ENCODE peak calls at places on chromosomes 3 and 15, in four cellular contexts. X is GM12878, A is HCT116, J is HepG2. T is an unnamed sample.

GRCh38 chr3:160392798-160393197 is 6.2 kb downstream of the IFT80 start:
- DNase-seq in X (no peak), A (no peak), J (no peak), T (no peak)

GRCh38 chr3:72185549-72186484 is 400.9 kb upstream of the PROK2 start:
- DNase-seq in X (no peak), A (no peak), J (peak; percentile 7), T (peak; percentile 78)

GRCh38 chr3:160346511-160346910 is 52.5 kb downstream of the IFT80 start:
- DNase-seq in X (no peak), A (no peak), J (no peak), T (no peak)

GRCh38 chr3:139634236-139634635 is 43.5 kb downstream of the NMNAT3 start:
- DNase-seq in X (no peak), A (no peak), J (no peak), T (no peak)

GRCh38 chr3:130850044-130850797 is 43.7 kb upstream of the ATP2C1 start:
- DNase-seq in X (peak; percentile 95), A (no peak), J (no peak), T (peak; percentile 92)

GRCh38 chr3:179853176-179853575 is 183.6 kb downstream of the PEX5L start:
- DNase-seq in X (no peak), A (no peak), J (no peak), T (no peak)

GRCh38 chr3:171320721-171321120 is 139.5 kb downstream of the TNIK start:
- DNase-seq in X (no peak), A (no peak), J (no peak), T (no peak)

GRCh38 chr3:57152150-57152549 is 13.0 kb downstream of the IL17RD start:
- DNase-seq in X (no peak), A (no peak), J (peak; percentile 9), T (no peak)

GRCh38 chr15:64911317-64912186 is at the start of gene ANKDD1A:
- DNase-seq in X (no peak), A (peak; percentile 26), J (no peak), T (no peak)

GRCh38 chr3:76353683-76354082 is 568.3 kb upstream of the ZNF717 start:
- DNase-seq in X (no peak), A (no peak), J (no peak), T (no peak)

GRCh38 chr3:123122525-123123315 is 55.9 kb downstream of the PDIA5 start:
- DNase-seq in X (no peak), A (no peak), J (peak; percentile 18), T (no peak)

GRCh38 chr3:23804441-23805227 is 1.1 kb upstream of the UBE2E1 start:
- DNase-seq in X (no peak), A (no peak), J (no peak), T (no peak)

GRCh38 chr3:193240850-193241706 is at the start of gene PLAAT1:
- DNase-seq in X (no peak), A (no peak), J (no peak), T (peak; percentile 88)

GRCh38 chr3:7241584-7242302 is 380.8 kb downstream of the GRM7 start:
- DNase-seq in X (no peak), A (no peak), J (no peak), T (no peak)

GRCh38 chr3:149216195-149216869 is 5.3 kb downstream of the CP start:
- DNase-seq in X (no peak), A (no peak), J (peak; percentile 37), T (peak; percentile 21)

GRCh38 chr3:8301977-8302589 is 199.5 kb upstream of the LMCD1 start:
- DNase-seq in X (no peak), A (peak; percentile 35), J (peak; percentile 31), T (peak; percentile 17)

GRCh38 chr3:101725192-101725889 is 927 bp downstream of the CEP97 start:
- DNase-seq in X (no peak), A (no peak), J (no peak), T (peak; percentile 12)

GRCh38 chr3:100080573-100080972 is 33.7 kb downstream of the FILIP1L start:
- DNase-seq in X (no peak), A (no peak), J (peak; percentile 38), T (no peak)

GRCh38 chr3:39130026-39130425 is 22.5 kb downstream of the TTC21A start:
- DNase-seq in X (no peak), A (no peak), J (no peak), T (no peak)

GRCh38 chr3:170467007-170467406 is 48.3 kb downstream of the CLDN11 start:
- DNase-seq in X (no peak), A (no peak), J (peak; percentile 39), T (no peak)

GRCh38 chr3:177689077-177689476 is 491.8 kb upstream of the TBL1XR1 start:
- DNase-seq in X (no peak), A (no peak), J (no peak), T (no peak)
- TF ChIP-seq SRF in X (no peak), A (no peak), J (no peak), T (no peak)

DNA sequence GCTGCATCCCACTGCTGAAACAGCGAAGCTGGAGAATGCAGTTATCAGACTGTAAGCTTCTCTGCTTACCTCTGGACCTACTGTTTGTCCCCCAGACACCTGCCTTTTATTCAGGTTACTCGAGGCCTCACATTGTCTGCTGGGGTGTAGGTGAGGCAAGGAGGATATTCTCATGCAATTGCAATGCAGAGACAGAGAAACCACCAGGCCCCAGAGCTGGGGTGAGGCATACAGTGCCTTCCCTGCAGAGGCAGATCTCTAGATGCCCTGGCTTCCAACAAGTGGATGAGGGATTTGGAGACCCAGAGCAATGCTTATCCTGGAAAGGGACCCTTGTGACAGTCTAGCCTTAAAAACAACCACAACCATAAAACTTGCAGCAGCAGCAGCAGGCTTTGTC is 263.4 kb upstream of the ST8SIA2 start:
- DNase-seq in X (no peak), A (no peak), J (no peak), T (no peak)
- TF ChIP-seq SRF in X (no peak), A (no peak), J (no peak), T (no peak)

GRCh38 chr3:52754373-52754772 is 16.4 kb downstream of the NEK4 start:
- DNase-seq in X (no peak), A (no peak), J (no peak), T (no peak)
- TF ChIP-seq SRF in X (no peak), A (no peak), J (no peak), T (no peak)

GRCh38 chr15:84604804-84605203 is 4.0 kb downstream of the ZSCAN2 start:
- DNase-seq in X (no peak), A (no peak), J (no peak), T (no peak)
- TF ChIP-seq SRF in X (no peak), A (no peak), J (no peak), T (no peak)

GRCh38 chr3:120214161-120214560 is 70.9 kb downstream of the GPR156 start:
- DNase-seq in X (no peak), A (no peak), J (no peak), T (no peak)
- TF ChIP-seq SRF in X (no peak), A (no peak), J (no peak), T (no peak)